ENCODE peak calls at places on chromosomes 4 and X, in eight cellular contexts. P is foreskin fibroblast, O is type B pancreatic cell, B is left ventricle myocardium inferior, W is AG04450, R is PC-9, V is mucosa of descending colon, G is nephron progenitor cell. N is an unnamed sample.

GRCh38 chr4:140504261-140504660 is 6.2 kb upstream of the MGAT4D start:
- DNase-seq in P (no peak), O (no peak), B (no peak), W (no peak), R (no peak), V (no peak), G (no peak), N (no peak)

GRCh38 chr4:13396161-13396560 is 88.0 kb downstream of the RAB28 start:
- DNase-seq in P (no peak), O (no peak), B (no peak), W (no peak), R (no peak), V (no peak), G (no peak), N (no peak)

GRCh38 chrX:137567474-137568232 is 1.7 kb downstream of the ZIC3 start:
- DNase-seq in P (no peak), O (no peak), B (no peak), W (no peak), R (no peak), V (no peak), G (peak), N (no peak)

GRCh38 chrX:72121381-72121780 is 10.3 kb downstream of the RTL5 start:
- DNase-seq in P (peak), O (no peak), B (peak), W (peak), R (no peak), V (peak), G (no peak), N (peak)

GRCh38 chrX:153164733-153165132 is 14.4 kb upstream of the MAGEA1 start:
- DNase-seq in P (no peak), O (no peak), B (no peak), W (no peak), R (no peak), V (no peak), G (no peak), N (no peak)

GRCh38 chrX:54639018-54639345 is 109.0 kb downstream of the GNL3L start:
- DNase-seq in P (no peak), O (no peak), B (no peak), W (no peak), R (no peak), V (no peak), G (no peak), N (no peak)

GRCh38 chr4:39834269-39834668 is 136.3 kb downstream of the UBE2K start:
- DNase-seq in P (no peak), O (no peak), B (no peak), W (no peak), R (no peak), V (no peak), G (no peak), N (no peak)

GRCh38 chr4:163495900-163496299 is 1.4 kb downstream of the TMA16 start:
- DNase-seq in P (no peak), O (no peak), B (no peak), W (no peak), R (no peak), V (no peak), G (no peak), N (no peak)

GRCh38 chr4:2090642-2091041 is 31.5 kb downstream of the NAT8L start:
- DNase-seq in P (no peak), O (no peak), B (no peak), W (no peak), R (no peak), V (no peak), G (no peak), N (no peak)

GRCh38 chrX:139224953-139225665 is 305.4 kb upstream of the F9 start:
- DNase-seq in P (no peak), O (no peak), B (no peak), W (no peak), R (no peak), V (no peak), G (no peak), N (no peak)

GRCh38 chr4:153427363-153428071 is 38.6 kb upstream of the TMEM131L start:
- DNase-seq in P (no peak), O (no peak), B (no peak), W (no peak), R (peak), V (no peak), G (no peak), N (no peak)

GRCh38 chr4:100742045-100742444 is 224.2 kb upstream of the EMCN start:
- DNase-seq in P (peak), O (no peak), B (no peak), W (no peak), R (peak), V (no peak), G (no peak), N (no peak)
- TF ChIP-seq CTCF in P (peak), O (peak), B (peak), W (peak), R (peak), V (no peak), G (no peak), N (no peak)

DNA sequence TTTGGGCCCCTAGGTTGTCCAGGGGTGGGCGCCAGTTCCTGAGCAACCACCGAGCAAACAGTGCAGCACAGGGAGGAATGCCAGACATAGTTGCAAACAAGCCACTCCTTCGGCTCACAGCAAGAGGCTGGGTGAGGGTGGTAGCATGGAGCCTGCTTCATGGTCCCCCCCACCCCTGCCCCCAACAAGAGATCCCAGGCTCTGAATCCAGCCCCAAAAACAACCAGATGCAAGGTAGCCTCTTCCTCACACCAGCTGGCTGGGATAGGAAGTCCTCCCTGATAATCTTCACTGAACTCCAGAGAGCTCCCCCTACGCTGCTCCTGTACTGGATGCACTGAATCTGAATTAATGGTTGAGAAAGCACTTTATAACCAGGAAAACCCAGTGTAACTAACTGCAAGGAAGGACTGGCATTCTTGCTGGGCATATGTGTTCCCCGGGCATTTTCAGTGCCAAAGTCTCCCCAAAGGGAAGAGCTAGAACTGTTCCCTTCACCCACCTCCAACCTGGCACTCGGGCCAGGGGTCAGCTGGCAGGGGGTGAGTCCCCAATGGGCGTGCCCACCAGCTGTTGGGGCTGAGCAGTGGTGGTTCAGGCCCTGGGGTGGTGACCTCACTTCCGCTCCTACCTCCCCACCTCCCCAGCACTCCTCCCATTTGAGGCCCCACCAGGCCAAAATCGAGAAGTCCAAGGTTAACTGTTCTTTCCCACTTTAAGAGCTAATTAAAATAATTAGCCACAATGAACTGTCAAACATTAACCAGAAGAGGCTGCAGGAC is 1.5 kb downstream of the ELF4 start:
- DNase-seq in P (no peak), O (no peak), B (peak), W (no peak), R (peak), V (peak), G (no peak), N (peak)
- TF ChIP-seq CTCF in P (no peak), O (no peak), B (no peak), W (no peak), R (no peak), V (no peak), G (no peak), N (no peak)

DNA sequence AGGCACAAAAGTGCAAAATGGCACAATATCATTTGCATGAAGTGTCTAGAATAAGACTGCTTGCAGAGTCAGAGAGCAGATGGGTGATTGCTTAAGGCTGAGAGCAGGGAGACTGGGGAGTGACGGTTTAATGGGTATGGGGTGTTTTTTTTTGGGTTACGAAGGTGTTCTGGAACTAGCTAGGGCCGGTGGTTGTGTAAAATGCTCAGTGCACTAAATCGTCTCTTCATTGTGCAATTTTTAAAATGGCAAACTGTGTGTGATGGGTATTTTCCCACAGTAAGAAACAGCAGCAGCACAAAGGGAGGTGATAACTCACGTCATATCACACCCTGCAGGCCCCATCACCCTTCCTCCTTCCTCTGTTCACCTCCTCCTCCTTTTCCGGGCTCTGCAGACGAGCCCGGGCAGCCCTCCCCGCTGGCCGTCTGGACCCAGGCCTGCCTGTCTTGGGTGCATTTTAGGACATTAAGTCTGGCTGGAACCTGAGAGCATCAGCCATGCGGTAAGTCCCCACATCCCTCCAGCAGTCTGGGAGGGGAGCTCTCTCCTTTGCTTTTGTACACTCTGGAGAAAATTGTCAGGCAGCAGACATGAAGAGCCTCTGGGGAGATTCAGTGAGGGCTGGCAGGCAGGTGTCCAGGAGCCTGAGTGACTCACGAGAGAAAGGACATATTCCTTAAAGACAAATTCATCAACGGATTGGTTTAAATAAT is 42.7 kb downstream of the ASMT start:
- DNase-seq in P (peak), O (no peak), B (no peak), W (no peak), R (no peak), V (peak), G (peak), N (no peak)
- TF ChIP-seq CTCF in P (no peak), O (no peak), B (no peak), W (no peak), R (no peak), V (no peak), G (no peak), N (no peak)

GRCh38 chr4:104859601-104860000 is 287.1 kb upstream of the TET2 start:
- DNase-seq in P (no peak), O (no peak), B (no peak), W (no peak), R (no peak), V (no peak), G (peak), N (no peak)

GRCh38 chr4:104860227-104861123 is 286.2 kb upstream of the TET2 start:
- DNase-seq in P (peak), O (no peak), B (no peak), W (peak), R (peak), V (peak), G (peak), N (no peak)
- TF ChIP-seq CTCF in P (peak), O (peak), B (peak), W (peak), R (peak), V (peak), G (peak), N (peak)

GRCh38 chr4:120771907-120772306 is 150.6 kb downstream of the PRDM5 start:
- DNase-seq in P (no peak), O (no peak), B (no peak), W (no peak), R (no peak), V (no peak), G (no peak), N (no peak)
- TF ChIP-seq CTCF in P (no peak), O (peak), B (no peak), W (no peak), R (no peak), V (no peak), G (no peak), N (no peak)

N was measured in CD14-positive monocyte.